ENCODE peak calls at places on chromosome 10, in six cellular contexts. R is prostate gland, L is HCT116, E is heart left ventricle, F is IMR-90, C is A549. N is an unnamed sample.

GRCh38 chr10:81248846-81249245 is 626.1 kb upstream of the NRG3 start:
- DNase-seq in R (no peak), L (no peak), E (no peak), F (no peak), C (no peak), N (no peak)

GRCh38 chr10:102835007-102835482 is 2.2 kb downstream of the CYP17A1 start:
- DNase-seq in R (peak; percentile 75), L (peak; percentile 77), E (peak; percentile 74), F (peak; percentile 71), C (peak; percentile 84), N (peak; percentile 94)

GRCh38 chr10:43119416-43120115 is 18.7 kb upstream of the CSGALNACT2 start:
- DNase-seq in R (no peak), L (no peak), E (peak; percentile 23), F (no peak), C (no peak), N (no peak)

GRCh38 chr10:111360260-111360925 is 283.6 kb downstream of the ADRA2A start:
- DNase-seq in R (no peak), L (peak; percentile 64), E (peak; percentile 32), F (no peak), C (no peak), N (no peak)

GRCh38 chr10:113566888-113567287 is 14.0 kb downstream of the HABP2 start:
- DNase-seq in R (no peak), L (no peak), E (no peak), F (no peak), C (no peak), N (no peak)

GRCh38 chr10:70271996-70272924 is 11.5 kb downstream of the NPFFR1 start:
- DNase-seq in R (no peak), L (no peak), E (peak; percentile 58), F (no peak), C (no peak), N (peak; percentile 54)

GRCh38 chr10:103153765-103154197 is 39.3 kb downstream of the NT5C2 start:
- DNase-seq in R (no peak), L (no peak), E (no peak), F (peak; percentile 62), C (no peak), N (no peak)

GRCh38 chr10:34824870-34825269 is 9.8 kb upstream of the PARD3 start:
- DNase-seq in R (no peak), L (no peak), E (no peak), F (no peak), C (no peak), N (no peak)

GRCh38 chr10:37700886-37701780 is 156.3 kb downstream of the ZNF248 start:
- DNase-seq in R (no peak), L (no peak), E (no peak), F (no peak), C (no peak), N (peak; percentile 74)

GRCh38 chr10:43396061-43396927 is 12.7 kb downstream of the HNRNPF start:
- DNase-seq in R (peak; percentile 88), L (no peak), E (peak; percentile 88), F (peak; percentile 58), C (peak; percentile 78), N (peak; percentile 62)

GRCh38 chr10:11489591-11489990 is 121.9 kb downstream of the USP6NL start:
- DNase-seq in R (no peak), L (no peak), E (no peak), F (no peak), C (no peak), N (no peak)

GRCh38 chr10:97849101-97849490 is 547 bp upstream of the GOLGA7B start:
- DNase-seq in R (no peak), L (no peak), E (no peak), F (no peak), C (no peak), N (no peak)

GRCh38 chr10:133476641-133476990 is 22.9 kb downstream of the SCART1 start:
- DNase-seq in R (no peak), L (no peak), E (no peak), F (no peak), C (no peak), N (no peak)

GRCh38 chr10:26211781-26212444 is 4.7 kb upstream of the GAD2 start:
- DNase-seq in R (no peak), L (no peak), E (no peak), F (no peak), C (no peak), N (no peak)

GRCh38 chr10:74071151-74071550 is 73.2 kb downstream of the VCL start:
- DNase-seq in R (no peak), L (no peak), E (peak; percentile 49), F (peak; percentile 92), C (no peak), N (no peak)

GRCh38 chr10:31319602-31320178 is 674 bp downstream of the ZEB1 start:
- DNase-seq in R (no peak), L (no peak), E (peak; percentile 37), F (no peak), C (no peak), N (no peak)

GRCh38 chr10:130339911-130340310 is 203.7 kb downstream of the GLRX3 start:
- DNase-seq in R (no peak), L (no peak), E (no peak), F (no peak), C (no peak), N (peak; percentile 39)

GRCh38 chr10:46283945-46284285 is 2.9 kb upstream of the ANTXRL start:
- DNase-seq in R (no peak), L (no peak), E (peak; percentile 7), F (no peak), C (no peak), N (no peak)

GRCh38 chr10:43965033-43965917 is 316.6 kb upstream of the ZNF32 start:
- DNase-seq in R (no peak), L (no peak), E (no peak), F (peak; percentile 26), C (no peak), N (no peak)

GRCh38 chr10:12543589-12543988 is 194.2 kb downstream of the CAMK1D start:
- DNase-seq in R (no peak), L (no peak), E (no peak), F (no peak), C (no peak), N (peak; percentile 8)

GRCh38 chr10:67809107-67809506 is 28.9 kb downstream of the DNAJC12 start:
- DNase-seq in R (no peak), L (no peak), E (no peak), F (no peak), C (no peak), N (no peak)

GRCh38 chr10:85612378-85612775 is 754.2 kb downstream of the GRID1 start:
- DNase-seq in R (no peak), L (no peak), E (no peak), F (no peak), C (no peak), N (peak; percentile 56)

GRCh38 chr10:29956335-29956924 is 103.0 kb downstream of the JCAD start:
- DNase-seq in R (no peak), L (no peak), E (no peak), F (no peak), C (no peak), N (no peak)

GRCh38 chr10:61721431-61721830 is 58.7 kb downstream of the CABCOCO1 start:
- DNase-seq in R (no peak), L (no peak), E (no peak), F (no peak), C (no peak), N (no peak)

GRCh38 chr10:91643700-91644099 is 10.8 kb upstream of the PPP1R3C start:
- DNase-seq in R (no peak), L (no peak), E (no peak), F (no peak), C (no peak), N (no peak)

GRCh38 chr10:32692174-32692573 is 246.2 kb downstream of the CCDC7 start:
- DNase-seq in R (no peak), L (peak; percentile 66), E (no peak), F (peak; percentile 89), C (no peak), N (no peak)

GRCh38 chr10:50286517-50286916 is 35.2 kb upstream of the ASAH2 start:
- DNase-seq in R (no peak), L (no peak), E (no peak), F (peak; percentile 16), C (no peak), N (peak; percentile 57)

GRCh38 chr10:69482125-69482524 is 30.9 kb downstream of the TSPAN15 start:
- DNase-seq in R (no peak), L (no peak), E (no peak), F (no peak), C (no peak), N (no peak)

GRCh38 chr10:71513454-71513853 is 116.7 kb downstream of the CDH23 start:
- DNase-seq in R (no peak), L (no peak), E (no peak), F (no peak), C (no peak), N (no peak)

GRCh38 chr10:59387951-59388431 is 25.6 kb upstream of the FAM13C start:
- DNase-seq in R (no peak), L (no peak), E (no peak), F (peak; percentile 90), C (no peak), N (no peak)

GRCh38 chr10:4474829-4475228 is 351.2 kb upstream of the AKR1E2 start:
- DNase-seq in R (no peak), L (no peak), E (no peak), F (no peak), C (no peak), N (no peak)

GRCh38 chr10:123165445-123166072 is 11.4 kb downstream of the BUB3 start:
- DNase-seq in R (no peak), L (no peak), E (no peak), F (no peak), C (no peak), N (no peak)
- TF ChIP-seq POLR2A in R (no peak), L (no peak), E (no peak), F (no peak), C (no peak), N (no peak)

GRCh38 chr10:88990528-88991160 is at the start of gene FAS:
- DNase-seq in R (peak; percentile 67), L (peak; percentile 56), E (peak; percentile 73), F (peak; percentile 57), C (peak; percentile 69), N (peak; percentile 95)

GRCh38 chr10:88991161-88991899 is 732 bp downstream of the FAS start:
- DNase-seq in R (peak; percentile 65), L (peak; percentile 35), E (peak; percentile 84), F (peak; percentile 68), C (peak; percentile 30), N (peak; percentile 76)

GRCh38 chr10:88989824-88990527 is 622 bp upstream of the FAS start:
- DNase-seq in R (peak; percentile 66), L (no peak), E (no peak), F (peak; percentile 86), C (no peak), N (peak; percentile 92)

GRCh38 chr10:88987840-88988239 is 2.8 kb upstream of the FAS start:
- DNase-seq in R (no peak), L (no peak), E (no peak), F (no peak), C (no peak), N (no peak)

GRCh38 chr10:88989423-88989822 is 1.2 kb upstream of the FAS start:
- DNase-seq in R (no peak), L (no peak), E (no peak), F (no peak), C (no peak), N (no peak)
- H3K4me3 ChIP-seq in R (no peak overlapping the region), L (no peak overlapping the region), E (no peak overlapping the region), F (peak overlapping the region; percentile 83), C (no peak overlapping the region), N (no peak overlapping the region)

GRCh38 chr10:119131512-119132240 is 27.8 kb downstream of the DENND10 start:
- DNase-seq in R (no peak), L (no peak), E (no peak), F (peak; percentile 54), C (no peak), N (peak; percentile 36)
- TF ChIP-seq POLR2A in R (no peak), L (no peak), E (no peak), F (no peak), C (no peak), N (no peak)

GRCh38 chr10:105535478-105535877 is 894.4 kb downstream of the SORCS3 start:
- DNase-seq in R (no peak), L (no peak), E (no peak), F (no peak), C (no peak), N (no peak)
- H3K4me3 ChIP-seq in R (no peak overlapping the region), L (no peak overlapping the region), E (no peak overlapping the region), F (no peak overlapping the region), C (no peak overlapping the region), N (no peak overlapping the region)

N was measured in lower leg skin.